ENCODE peak calls at places on chromosomes 6 and 20, in six cellular contexts. One of them, this sample, is unnamed.

GRCh38 chr6:101003075-101003474 is 121.9 kb upstream of the ASCC3 start:
- DNase-seq in CD8-positive, alpha-beta T cell: no peak
- DNase-seq in suprapubic skin: no peak
- DNase-seq in activated CD4-positive, alpha-beta T cell treated with anti-CD3 and anti-CD28 coated beads, Interleukin-2, amount 50 U/mL, for 1 hour: no peak
- DNase-seq in SHP77: no peak
- DNase-seq in T-helper 9 cell: no peak
- DNase-seq in this sample: no peak

GRCh38 chr6:3316818-3317217 is 58.1 kb downstream of the PSMG4 start:
- DNase-seq in CD8-positive, alpha-beta T cell: no peak
- DNase-seq in suprapubic skin: peak
- DNase-seq in T-helper 9 cell: no peak
- DNase-seq in activated CD4-positive, alpha-beta T cell treated with anti-CD3 and anti-CD28 coated beads, Interleukin-2, amount 50 U/mL, for 1 hour: no peak
- DNase-seq in SHP77: no peak
- DNase-seq in this sample: no peak

GRCh38 chr6:20569000-20569610 is 34.8 kb downstream of the CDKAL1 start:
- DNase-seq in CD8-positive, alpha-beta T cell: no peak
- DNase-seq in activated CD4-positive, alpha-beta T cell treated with anti-CD3 and anti-CD28 coated beads, Interleukin-2, amount 50 U/mL, for 1 hour: no peak
- DNase-seq in suprapubic skin: no peak
- DNase-seq in SHP77: no peak
- DNase-seq in T-helper 9 cell: no peak
- DNase-seq in this sample: no peak

GRCh38 chr20:44743916-44744655 is 1.6 kb upstream of the KCNK15 start:
- DNase-seq in T-helper 9 cell: no peak
- DNase-seq in suprapubic skin: no peak
- DNase-seq in CD8-positive, alpha-beta T cell: no peak
- DNase-seq in SHP77: no peak
- DNase-seq in activated CD4-positive, alpha-beta T cell treated with anti-CD3 and anti-CD28 coated beads, Interleukin-2, amount 50 U/mL, for 1 hour: no peak
- DNase-seq in this sample: no peak

GRCh38 chr6:89944826-89945407 is 50.6 kb downstream of the GJA10 start:
- DNase-seq in T-helper 9 cell: no peak
- DNase-seq in CD8-positive, alpha-beta T cell: no peak
- DNase-seq in suprapubic skin: no peak
- DNase-seq in activated CD4-positive, alpha-beta T cell treated with anti-CD3 and anti-CD28 coated beads, Interleukin-2, amount 50 U/mL, for 1 hour: no peak
- DNase-seq in SHP77: no peak
- DNase-seq in this sample: no peak

GRCh38 chr20:478949-479429 is 16.7 kb upstream of the TBC1D20 start:
- DNase-seq in suprapubic skin: no peak
- DNase-seq in activated CD4-positive, alpha-beta T cell treated with anti-CD3 and anti-CD28 coated beads, Interleukin-2, amount 50 U/mL, for 1 hour: no peak
- DNase-seq in T-helper 9 cell: no peak
- DNase-seq in CD8-positive, alpha-beta T cell: no peak
- DNase-seq in SHP77: peak
- DNase-seq in this sample: peak

GRCh38 chr6:93779086-93779858 is 359.9 kb upstream of the EPHA7 start:
- DNase-seq in suprapubic skin: no peak
- DNase-seq in T-helper 9 cell: no peak
- DNase-seq in SHP77: no peak
- DNase-seq in activated CD4-positive, alpha-beta T cell treated with anti-CD3 and anti-CD28 coated beads, Interleukin-2, amount 50 U/mL, for 1 hour: no peak
- DNase-seq in CD8-positive, alpha-beta T cell: no peak
- DNase-seq in this sample: no peak

GRCh38 chr20:38692436-38693411 is 31.6 kb upstream of the SLC32A1 start:
- DNase-seq in suprapubic skin: no peak
- DNase-seq in CD8-positive, alpha-beta T cell: peak
- DNase-seq in T-helper 9 cell: peak
- DNase-seq in activated CD4-positive, alpha-beta T cell treated with anti-CD3 and anti-CD28 coated beads, Interleukin-2, amount 50 U/mL, for 1 hour: peak
- DNase-seq in SHP77: no peak
- DNase-seq in this sample: peak

GRCh38 chr6:118579786-118580185 is 31.7 kb downstream of the PLN start:
- DNase-seq in CD8-positive, alpha-beta T cell: no peak
- DNase-seq in T-helper 9 cell: no peak
- DNase-seq in suprapubic skin: no peak
- DNase-seq in activated CD4-positive, alpha-beta T cell treated with anti-CD3 and anti-CD28 coated beads, Interleukin-2, amount 50 U/mL, for 1 hour: no peak
- DNase-seq in SHP77: no peak
- DNase-seq in this sample: no peak

GRCh38 chr6:137709424-137710281 is 157.4 kb upstream of the TNFAIP3 start:
- DNase-seq in activated CD4-positive, alpha-beta T cell treated with anti-CD3 and anti-CD28 coated beads, Interleukin-2, amount 50 U/mL, for 1 hour: no peak
- DNase-seq in suprapubic skin: no peak
- DNase-seq in CD8-positive, alpha-beta T cell: no peak
- DNase-seq in T-helper 9 cell: no peak
- DNase-seq in SHP77: no peak
- DNase-seq in this sample: no peak

GRCh38 chr6:76682842-76683241 is 610.4 kb upstream of the IMPG1 start:
- DNase-seq in SHP77: no peak
- DNase-seq in T-helper 9 cell: no peak
- DNase-seq in CD8-positive, alpha-beta T cell: no peak
- DNase-seq in activated CD4-positive, alpha-beta T cell treated with anti-CD3 and anti-CD28 coated beads, Interleukin-2, amount 50 U/mL, for 1 hour: no peak
- DNase-seq in suprapubic skin: no peak
- DNase-seq in this sample: no peak

GRCh38 chr6:163645560-163645959 is 231.0 kb downstream of the QKI start:
- DNase-seq in activated CD4-positive, alpha-beta T cell treated with anti-CD3 and anti-CD28 coated beads, Interleukin-2, amount 50 U/mL, for 1 hour: no peak
- DNase-seq in SHP77: no peak
- DNase-seq in CD8-positive, alpha-beta T cell: no peak
- DNase-seq in suprapubic skin: no peak
- DNase-seq in T-helper 9 cell: no peak
- DNase-seq in this sample: no peak

GRCh38 chr6:68238097-68238597 is 396.9 kb upstream of the ADGRB3 start:
- DNase-seq in activated CD4-positive, alpha-beta T cell treated with anti-CD3 and anti-CD28 coated beads, Interleukin-2, amount 50 U/mL, for 1 hour: no peak
- DNase-seq in T-helper 9 cell: no peak
- DNase-seq in SHP77: no peak
- DNase-seq in suprapubic skin: no peak
- DNase-seq in CD8-positive, alpha-beta T cell: no peak
- DNase-seq in this sample: no peak

GRCh38 chr6:36442671-36443497 is at the start of the genes KCTD20 and PXT1:
- DNase-seq in T-helper 9 cell: peak
- DNase-seq in suprapubic skin: peak
- DNase-seq in CD8-positive, alpha-beta T cell: peak
- DNase-seq in SHP77: peak
- DNase-seq in activated CD4-positive, alpha-beta T cell treated with anti-CD3 and anti-CD28 coated beads, Interleukin-2, amount 50 U/mL, for 1 hour: peak
- DNase-seq in this sample: peak

This sample was measured in DND-41.